ENCODE peak calls at places on chromosome 13, in four cellular contexts. U is activated CD4-positive, alpha-beta T cell treated with anti-CD3 and anti-CD28 coated beads, Interleukin-2, amount 50 U/mL, for 1 hour; K is activated T-cell treated with anti-CD3 and anti-CD28 coated beads, Interleukin-2, amount 50 U/mL, for 24 hours; H is transverse colon. V is an unnamed sample.

GRCh38 chr13:99590519-99591011 is 89.3 kb downstream of the TM9SF2 start:
- DNase-seq in U (no peak), K (no peak), H (no peak), V (no peak)

GRCh38 chr13:107205318-107206112 is 637.6 kb upstream of the ARGLU1 start:
- DNase-seq in U (peak), K (peak), H (peak), V (peak)

GRCh38 chr13:79457948-79458347 is 23.0 kb upstream of the NDFIP2 start:
- DNase-seq in U (no peak), K (no peak), H (no peak), V (no peak)

GRCh38 chr13:103140001-103140671 is 73.9 kb upstream of the SLC10A2 start:
- DNase-seq in U (no peak), K (no peak), H (no peak), V (no peak)

GRCh38 chr13:26469602-26470001 is 87.9 kb upstream of the WASF3 start:
- DNase-seq in U (no peak), K (no peak), H (no peak), V (no peak)

GRCh38 chr13:77143325-77143907 is 116.5 kb upstream of the FBXL3 start:
- DNase-seq in U (no peak), K (no peak), H (no peak), V (no peak)

GRCh38 chr13:112689498-112690241 is at the start of gene ATP11A:
- DNase-seq in U (peak), K (peak), H (peak), V (peak)

GRCh38 chr13:79501538-79502232 is 20.7 kb downstream of the NDFIP2 start:
- DNase-seq in U (no peak), K (no peak), H (no peak), V (no peak)

GRCh38 chr13:48629282-48629681 is 24.4 kb upstream of the CYSLTR2 start:
- DNase-seq in U (no peak), K (no peak), H (peak), V (peak)

GRCh38 chr13:44591316-44591715 is 15.2 kb upstream of the TSC22D1 start:
- DNase-seq in U (no peak), K (no peak), H (no peak), V (no peak)

GRCh38 chr13:41562541-41563178 is 105.3 kb downstream of the RGCC start:
- DNase-seq in U (no peak), K (no peak), H (no peak), V (no peak)

GRCh38 chr13:30480292-30480947 is 14.7 kb upstream of the HMGB1 start:
- DNase-seq in U (no peak), K (no peak), H (no peak), V (peak)

GRCh38 chr13:97492684-97493371 is 58.9 kb downstream of the RAP2A start:
- DNase-seq in U (no peak), K (no peak), H (no peak), V (no peak)

GRCh38 chr13:112722433-112723250 is 32.8 kb downstream of the ATP11A start:
- DNase-seq in U (no peak), K (no peak), H (no peak), V (peak)

GRCh38 chr13:80654638-80655249 is 313.8 kb upstream of the SPRY2 start:
- DNase-seq in U (no peak), K (no peak), H (no peak), V (no peak)

GRCh38 chr13:21998279-21998678 is 327.4 kb downstream of the FGF9 start:
- DNase-seq in U (no peak), K (no peak), H (no peak), V (no peak)

GRCh38 chr13:100870898-100871297 is 196.3 kb upstream of the TMTC4 start:
- DNase-seq in U (no peak), K (no peak), H (no peak), V (no peak)

GRCh38 chr13:46622918-46623256 is 69.9 kb downstream of the LRCH1 start:
- DNase-seq in U (no peak), K (no peak), H (peak), V (no peak)

GRCh38 chr13:77810430-77810829 is 108.2 kb downstream of the EDNRB start:
- DNase-seq in U (no peak), K (no peak), H (no peak), V (no peak)